ENCODE peak calls at places on chromosomes 13 and 19, in six cellular contexts. M is naive thymus-derived CD8-positive, alpha-beta T cell; G is memory B cell; W is GM19239; P is sciatic nerve; E is hepatocyte. O is an unnamed sample.

GRCh38 chr13:109871018-109871370 is 84.6 kb upstream of the IRS2 start:
- DNase-seq in M (no peak), G (no peak), W (no peak), P (no peak), E (no peak), O (no peak)

GRCh38 chr19:7272856-7273578 is 21.2 kb downstream of the INSR start:
- DNase-seq in M (no peak), G (no peak), W (peak), P (no peak), E (no peak), O (no peak)

GRCh38 chr19:19134687-19135158 is 3.6 kb downstream of the TMEM161A start:
- DNase-seq in M (peak), G (peak), W (no peak), P (no peak), E (peak), O (no peak)

GRCh38 chr19:49272204-49272603 is 52.8 kb downstream of the SLC6A16 start:
- DNase-seq in M (no peak), G (no peak), W (no peak), P (no peak), E (no peak), O (no peak)

GRCh38 chr13:110047511-110047910 is 259.4 kb downstream of the COL4A1 start:
- DNase-seq in M (no peak), G (no peak), W (no peak), P (no peak), E (peak), O (no peak)

GRCh38 chr13:59677966-59678814 is 485.5 kb downstream of the DIAPH3 start:
- DNase-seq in M (no peak), G (no peak), W (peak), P (no peak), E (peak), O (no peak)

GRCh38 chr13:109199280-109199679 is 569.9 kb downstream of the MYO16 start:
- DNase-seq in M (no peak), G (no peak), W (no peak), P (no peak), E (no peak), O (no peak)

GRCh38 chr13:49042476-49042875 is 66.8 kb downstream of the FNDC3A start:
- DNase-seq in M (no peak), G (no peak), W (no peak), P (no peak), E (no peak), O (no peak)

GRCh38 chr19:55578761-55579747 is 1.6 kb downstream of the ZNF579 start:
- DNase-seq in M (no peak), G (no peak), W (no peak), P (no peak), E (no peak), O (no peak)

GRCh38 chr13:24511019-24511823 is 1.4 kb downstream of the PARP4 start:
- DNase-seq in M (peak), G (peak), W (peak), P (no peak), E (peak), O (peak)

GRCh38 chr19:3389876-3390361 is 23.5 kb downstream of the NFIC start:
- DNase-seq in M (no peak), G (no peak), W (no peak), P (no peak), E (no peak), O (peak)

GRCh38 chr19:49844138-49844740 is 6.7 kb upstream of the PTOV1 start:
- DNase-seq in M (no peak), G (no peak), W (no peak), P (no peak), E (no peak), O (no peak)

GRCh38 chr13:100221166-100221565 is 132.3 kb downstream of the PCCA start:
- DNase-seq in M (no peak), G (no peak), W (no peak), P (no peak), E (no peak), O (no peak)

GRCh38 chr19:48169585-48169973 is 565 bp downstream of the LIG1 start:
- DNase-seq in M (peak), G (peak), W (peak), P (peak), E (peak), O (peak)

GRCh38 chr19:3403489-3404323 is 37.3 kb downstream of the NFIC start:
- DNase-seq in M (no peak), G (no peak), W (no peak), P (peak), E (peak), O (no peak)

GRCh38 chr19:33941133-33941532 is 144.5 kb downstream of the KCTD15 start:
- DNase-seq in M (no peak), G (no peak), W (no peak), P (no peak), E (no peak), O (no peak)

GRCh38 chr13:106491928-106492327 is 43.5 kb downstream of the EFNB2 start:
- DNase-seq in M (no peak), G (no peak), W (no peak), P (no peak), E (no peak), O (peak)

GRCh38 chr19:47414469-47414868 is 4.9 kb downstream of the MEIS3 start:
- DNase-seq in M (no peak), G (no peak), W (no peak), P (no peak), E (no peak), O (no peak)

GRCh38 chr19:45474191-45474940 is 6.6 kb downstream of the FOSB start:
- DNase-seq in M (peak), G (peak), W (no peak), P (no peak), E (peak), O (no peak)

GRCh38 chr13:100175078-100175802 is 86.3 kb downstream of the PCCA start:
- DNase-seq in M (no peak), G (no peak), W (no peak), P (no peak), E (no peak), O (no peak)

GRCh38 chr19:6032827-6033226 is 54.9 kb upstream of the RANBP3 start:
- DNase-seq in M (no peak), G (no peak), W (no peak), P (peak), E (no peak), O (no peak)

GRCh38 chr19:44617481-44617880 is 4.1 kb downstream of the IGSF23 start:
- DNase-seq in M (no peak), G (no peak), W (no peak), P (no peak), E (no peak), O (no peak)

GRCh38 chr13:39406688-39407087 is 196.3 kb downstream of the LHFPL6 start:
- DNase-seq in M (no peak), G (no peak), W (peak), P (no peak), E (no peak), O (no peak)

GRCh38 chr13:95295026-95295425 is 6.2 kb downstream of the ABCC4 start:
- DNase-seq in M (no peak), G (no peak), W (no peak), P (no peak), E (no peak), O (no peak)